ENCODE peak calls at places on chromosome 14, in seven cellular contexts. F is H9, N is IMR-90, X is H1, W is neuronal stem cell, P is mesenchymal stem cell, T is mesendoderm. Y is an unnamed sample.

GRCh38 chr14:76486251-76486743 is 110.4 kb downstream of the ESRRB start:
- DNase-seq in F (no peak), N (no peak), X (no peak), W (no peak), P (no peak), T (no peak), Y (no peak)

GRCh38 chr14:50736932-50737419 is 68.9 kb upstream of the SAV1 start:
- DNase-seq in F (no peak), N (no peak), X (no peak), W (no peak), P (no peak), T (peak), Y (no peak)

GRCh38 chr14:24132061-24132685 is 1.7 kb downstream of the FITM1 start:
- DNase-seq in F (no peak), N (no peak), X (no peak), W (no peak), P (no peak), T (no peak), Y (no peak)

GRCh38 chr14:104964546-104964945 is 13.6 kb downstream of the AHNAK2 start:
- DNase-seq in F (no peak), N (no peak), X (no peak), W (no peak), P (no peak), T (no peak), Y (no peak)

GRCh38 chr14:55212611-55213010 is 21.2 kb upstream of the DLGAP5 start:
- DNase-seq in F (peak), N (no peak), X (no peak), W (no peak), P (no peak), T (no peak), Y (peak)

GRCh38 chr14:51457858-51458562 is 193.7 kb upstream of the FRMD6 start:
- DNase-seq in F (no peak), N (no peak), X (no peak), W (no peak), P (no peak), T (peak), Y (peak)

GRCh38 chr14:105394714-105395537 is 3.4 kb upstream of the TEX22 start:
- DNase-seq in F (no peak), N (no peak), X (no peak), W (no peak), P (no peak), T (no peak), Y (no peak)

GRCh38 chr14:72699852-72700257 is 194.0 kb downstream of the DPF3 start:
- DNase-seq in F (no peak), N (peak), X (no peak), W (no peak), P (peak), T (peak), Y (no peak)

GRCh38 chr14:104382361-104383087 is 197.0 kb upstream of the C14orf180 start:
- DNase-seq in F (no peak), N (no peak), X (no peak), W (no peak), P (no peak), T (no peak), Y (no peak)

GRCh38 chr14:49896956-49897355 is 4.1 kb downstream of the ARF6 start:
- DNase-seq in F (no peak), N (no peak), X (no peak), W (no peak), P (no peak), T (no peak), Y (no peak)

GRCh38 chr14:58151264-58151700 is 731 bp downstream of the ARMH4 start:
- DNase-seq in F (peak), N (no peak), X (no peak), W (no peak), P (peak), T (peak), Y (no peak)

GRCh38 chr14:21091784-21092146 is 6.7 kb downstream of the ZNF219 start:
- DNase-seq in F (no peak), N (no peak), X (no peak), W (no peak), P (no peak), T (no peak), Y (no peak)

GRCh38 chr14:53534841-53535240 is 381.7 kb upstream of the DDHD1 start:
- DNase-seq in F (no peak), N (peak), X (no peak), W (no peak), P (no peak), T (no peak), Y (no peak)

GRCh38 chr14:90924618-90925345 is 108.6 kb upstream of the TTC7B start:
- DNase-seq in F (no peak), N (peak), X (no peak), W (no peak), P (no peak), T (no peak), Y (peak)

GRCh38 chr14:104580961-104581360 is 1.4 kb downstream of the C14orf180 start:
- DNase-seq in F (no peak), N (peak), X (no peak), W (no peak), P (no peak), T (no peak), Y (no peak)

GRCh38 chr14:70836946-70837345 is 27.6 kb upstream of the MAP3K9 start:
- DNase-seq in F (no peak), N (no peak), X (no peak), W (no peak), P (no peak), T (no peak), Y (no peak)

GRCh38 chr14:35338731-35339405 is 46.7 kb downstream of the PSMA6 start:
- DNase-seq in F (no peak), N (no peak), X (no peak), W (no peak), P (no peak), T (no peak), Y (no peak)
- H4K8ac ChIP-seq in F (no peak), N (no peak), X (no peak), W (no peak), P (no peak), T (no peak), Y (no peak)

GRCh38 chr14:37970696-37971095 is 237.0 kb upstream of the SSTR1 start:
- DNase-seq in F (no peak), N (no peak), X (no peak), W (no peak), P (no peak), T (no peak), Y (no peak)

GRCh38 chr14:37977481-37977880 is 230.2 kb upstream of the SSTR1 start:
- DNase-seq in F (no peak), N (no peak), X (no peak), W (no peak), P (no peak), T (no peak), Y (no peak)

GRCh38 chr14:37974421-37974820 is 233.3 kb upstream of the SSTR1 start:
- DNase-seq in F (no peak), N (no peak), X (no peak), W (no peak), P (no peak), T (no peak), Y (no peak)

GRCh38 chr14:37969511-37969979 is 238.2 kb upstream of the SSTR1 start:
- DNase-seq in F (no peak), N (no peak), X (no peak), W (no peak), P (no peak), T (no peak), Y (no peak)

GRCh38 chr14:37973031-37973908 is 234.4 kb upstream of the SSTR1 start:
- DNase-seq in F (no peak), N (no peak), X (no peak), W (no peak), P (no peak), T (no peak), Y (no peak)
- H4K8ac ChIP-seq in F (no peak), N (no peak), X (no peak), W (no peak), P (no peak), T (no peak), Y (no peak)

GRCh38 chr14:99217556-99217955 is 54.4 kb downstream of the BCL11B start:
- DNase-seq in F (no peak), N (no peak), X (no peak), W (no peak), P (no peak), T (no peak), Y (no peak)
- H4K8ac ChIP-seq in F (no peak), N (no peak), X (no peak), W (no peak), P (no peak), T (no peak), Y (peak)

DNA sequence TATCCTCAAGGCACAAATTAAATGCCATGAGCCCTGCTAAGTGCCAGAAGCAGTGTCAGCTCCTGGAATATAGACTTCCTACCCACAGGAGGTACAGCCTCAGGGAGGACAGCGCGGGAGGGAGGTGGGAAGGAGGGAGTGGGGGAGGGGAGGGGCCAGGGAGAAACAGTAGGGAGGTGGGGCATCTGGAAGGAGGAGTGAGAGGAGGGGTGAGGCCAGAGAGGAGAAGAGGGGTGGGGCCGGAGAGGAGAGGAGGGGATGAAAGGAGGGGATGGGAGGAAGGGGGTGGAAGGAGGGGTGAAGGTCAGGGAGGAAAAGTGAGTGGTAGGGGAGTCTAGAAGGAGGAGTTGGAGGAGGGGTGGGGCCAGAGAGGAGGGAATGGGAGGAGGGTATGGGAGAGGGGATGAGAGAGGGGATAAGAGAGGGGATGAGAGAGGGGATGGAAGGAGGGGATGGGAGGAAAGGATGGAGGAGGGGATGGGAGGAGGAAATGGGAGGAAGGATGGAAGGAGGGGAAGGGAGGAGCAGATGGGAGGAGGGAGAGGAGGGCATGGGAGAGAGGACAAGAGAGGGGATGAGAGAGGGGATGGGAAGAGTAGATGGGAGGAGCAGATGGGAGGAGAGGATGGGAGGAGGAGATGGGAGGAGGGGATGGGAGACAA is 9.2 kb upstream of the CCDC197 start:
- DNase-seq in F (peak), N (no peak), X (no peak), W (no peak), P (no peak), T (peak), Y (no peak)
- H4K8ac ChIP-seq in F (no peak), N (no peak), X (no peak), W (no peak), P (no peak), T (no peak), Y (no peak)

GRCh38 chr14:96121660-96122395 is 82.7 kb downstream of the C14orf132 start:
- DNase-seq in F (no peak), N (peak), X (no peak), W (no peak), P (peak), T (no peak), Y (no peak)

GRCh38 chr14:96120941-96121340 is 81.8 kb downstream of the C14orf132 start:
- DNase-seq in F (no peak), N (no peak), X (no peak), W (no peak), P (no peak), T (no peak), Y (no peak)

GRCh38 chr14:96122496-96122895 is 82.1 kb upstream of the BDKRB2 start:
- DNase-seq in F (no peak), N (peak), X (no peak), W (no peak), P (peak), T (peak), Y (peak)

GRCh38 chr14:96119947-96120346 is 80.8 kb downstream of the C14orf132 start:
- DNase-seq in F (no peak), N (peak), X (no peak), W (no peak), P (no peak), T (no peak), Y (no peak)

DNA sequence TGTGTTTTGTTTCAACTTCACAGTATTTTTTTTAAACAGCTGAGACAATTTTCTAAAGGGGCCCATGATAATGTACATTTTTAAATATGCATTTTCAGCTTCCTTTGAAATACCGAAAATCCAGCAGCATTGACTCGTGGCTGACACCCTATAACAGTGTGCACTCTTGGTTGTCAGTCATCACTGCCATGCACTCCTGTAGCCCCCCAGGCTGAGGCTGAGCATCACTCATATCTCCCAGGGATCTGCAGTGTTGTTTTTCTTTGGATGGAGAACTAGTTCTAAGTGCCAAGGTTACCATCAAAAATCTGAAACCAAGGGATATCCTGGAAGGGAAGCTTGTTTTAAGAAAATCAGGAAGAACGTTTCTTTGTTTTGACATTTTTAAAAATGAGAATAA is 81.2 kb downstream of the C14orf132 start:
- DNase-seq in F (peak), N (no peak), X (no peak), W (no peak), P (no peak), T (no peak), Y (no peak)
- H4K8ac ChIP-seq in F (no peak), N (peak), X (no peak), W (no peak), P (peak), T (no peak), Y (no peak)

GRCh38 chr14:32939254-32940065 is 781 bp downstream of the NPAS3 start:
- DNase-seq in F (peak), N (peak), X (peak), W (peak), P (peak), T (peak), Y (peak)
- H4K8ac ChIP-seq in F (no peak), N (no peak), X (peak), W (no peak), P (peak), T (no peak), Y (peak)

GRCh38 chr14:100127853-100128455 is 31.5 kb downstream of the DEGS2 start:
- DNase-seq in F (no peak), N (no peak), X (no peak), W (no peak), P (no peak), T (no peak), Y (no peak)
- H4K8ac ChIP-seq in F (no peak), N (no peak), X (no peak), W (no peak), P (no peak), T (no peak), Y (no peak)

GRCh38 chr14:32536175-32536574 is 207.1 kb downstream of the AKAP6 start:
- DNase-seq in F (no peak), N (no peak), X (no peak), W (no peak), P (no peak), T (no peak), Y (no peak)
- H4K8ac ChIP-seq in F (no peak), N (no peak), X (no peak), W (no peak), P (no peak), T (no peak), Y (no peak)

DNA sequence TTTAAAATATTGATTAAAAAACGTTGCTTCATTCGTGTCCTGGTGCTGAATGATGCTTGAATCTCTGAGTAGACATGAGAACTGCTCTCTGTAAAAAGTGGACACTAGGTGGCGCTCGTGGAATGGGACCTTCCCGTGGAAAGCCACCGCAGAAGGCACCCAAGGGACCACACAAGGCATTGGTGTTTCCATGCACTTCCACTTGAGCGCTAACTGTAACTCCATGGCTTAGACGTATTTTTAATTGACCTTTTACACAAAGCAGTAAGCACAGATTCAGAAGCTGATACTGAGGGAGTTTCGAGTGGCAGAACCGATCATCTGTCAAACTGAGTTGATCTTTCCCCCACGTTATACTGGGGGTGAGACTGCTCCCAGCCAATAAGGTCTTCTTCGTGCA is 135.3 kb downstream of the PRKCH start:
- DNase-seq in F (peak), N (peak), X (peak), W (peak), P (peak), T (peak), Y (peak)
- H4K8ac ChIP-seq in F (no peak), N (no peak), X (no peak), W (no peak), P (no peak), T (no peak), Y (no peak)